ENCODE peak calls at places on chromosomes 11 and 22, in four cellular contexts. Q, W, T and A are unnamed samples. For H3K4me1, the result is how much of the 10 kb centered on the place peaks cover.

GRCh38 chr11:57566564-57567209 is 785 bp downstream of the UBE2L6 start:
- DNase-seq in Q (no peak), W (no peak), T (no peak), A (no peak)

GRCh38 chr11:27456140-27456801 is 16.3 kb downstream of the LGR4 start:
- DNase-seq in Q (peak), W (no peak), T (no peak), A (no peak)

GRCh38 chr11:66247801-66248200 is 20.6 kb upstream of the RAB1B start:
- DNase-seq in Q (no peak), W (no peak), T (no peak), A (no peak)

GRCh38 chr11:90558328-90558865 is 335.5 kb upstream of the CHORDC1 start:
- DNase-seq in Q (no peak), W (no peak), T (no peak), A (no peak)

GRCh38 chr11:105609341-105609781 is 512 bp upstream of the GRIA4 start:
- DNase-seq in Q (peak), W (no peak), T (no peak), A (no peak)

GRCh38 chr11:21933095-21933494 is 259.8 kb upstream of the ANO5 start:
- DNase-seq in Q (no peak), W (no peak), T (no peak), A (no peak)

GRCh38 chr11:69948256-69949141 is 129.3 kb upstream of the FGF3 start:
- DNase-seq in Q (peak), W (no peak), T (peak), A (no peak)

GRCh38 chr11:33801821-33802413 is 27.6 kb upstream of the FBXO3 start:
- DNase-seq in Q (peak), W (no peak), T (no peak), A (no peak)

GRCh38 chr11:32704261-32704660 is 90.2 kb downstream of the CCDC73 start:
- DNase-seq in Q (no peak), W (no peak), T (no peak), A (no peak)

GRCh38 chr11:8593455-8593854 is 573 bp downstream of the STK33 start:
- DNase-seq in Q (no peak), W (no peak), T (no peak), A (no peak)

GRCh38 chr22:25666308-25666707 is 75.7 kb upstream of the MYO18B start:
- DNase-seq in Q (no peak), W (peak), T (no peak), A (peak)

GRCh38 chr11:120956710-120957500 is 67.0 kb upstream of the TBCEL start:
- DNase-seq in Q (no peak), W (no peak), T (no peak), A (no peak)

GRCh38 chr11:6371825-6372224 is 18.4 kb upstream of the SMPD1 start:
- DNase-seq in Q (no peak), W (no peak), T (no peak), A (no peak)

GRCh38 chr11:75346296-75346695 is 5.2 kb downstream of the ARRB1 start:
- DNase-seq in Q (no peak), W (no peak), T (no peak), A (no peak)

GRCh38 chr22:26800858-26801257 is 143.5 kb downstream of the MIAT start:
- DNase-seq in Q (no peak), W (no peak), T (no peak), A (no peak)

GRCh38 chr22:38026130-38027111 is 30.8 kb upstream of the PICK1 start:
- DNase-seq in Q (no peak), W (no peak), T (no peak), A (no peak)

GRCh38 chr11:46332568-46333128 is 14.6 kb upstream of the DGKZ start:
- DNase-seq in Q (no peak), W (no peak), T (no peak), A (no peak)

GRCh38 chr22:29309332-29310064 is 3.0 kb downstream of the GAS2L1 start:
- DNase-seq in Q (peak), W (no peak), T (no peak), A (peak)

GRCh38 chr22:50700387-50701075 is 27.9 kb downstream of the SHANK3 start:
- DNase-seq in Q (no peak), W (no peak), T (no peak), A (peak)

GRCh38 chr11:120527111-120527748 is 15.7 kb downstream of the GRIK4 start:
- DNase-seq in Q (no peak), W (peak), T (no peak), A (no peak)

GRCh38 chr11:106304274-106304673 is 226.8 kb downstream of the AASDHPPT start:
- DNase-seq in Q (no peak), W (no peak), T (no peak), A (no peak)

GRCh38 chr11:22878604-22879003 is 18.3 kb upstream of the CCDC179 start:
- DNase-seq in Q (peak), W (no peak), T (no peak), A (no peak)

GRCh38 chr11:102472127-102472526 is 19.6 kb upstream of the TMEM123 start:
- DNase-seq in Q (no peak), W (no peak), T (no peak), A (no peak)

GRCh38 chr11:29534831-29535230 is 482.0 kb downstream of the KCNA4 start:
- DNase-seq in Q (peak), W (no peak), T (no peak), A (no peak)

GRCh38 chr11:131688056-131688693 is 317.8 kb downstream of the NTM start:
- DNase-seq in Q (peak), W (peak), T (peak), A (peak)

GRCh38 chr11:117528061-117528780 is 200.6 kb downstream of the CEP164 start:
- DNase-seq in Q (no peak), W (no peak), T (no peak), A (no peak)

GRCh38 chr11:5279678-5280077 is 9.9 kb upstream of the HBE1 start:
- DNase-seq in Q (no peak), W (no peak), T (no peak), A (no peak)

GRCh38 chr11:95698939-95699562 is 90.5 kb downstream of the FAM76B start:
- DNase-seq in Q (no peak), W (no peak), T (no peak), A (no peak)
- H3K4me1 ChIP-seq in Q (under half), W (under half), T (under half), A (under half)

GRCh38 chr11:68016904-68017817 is 7.0 kb downstream of the ALDH3B1 start:
- DNase-seq in Q (no peak), W (no peak), T (no peak), A (no peak)
- H3K4me1 ChIP-seq in Q (half or more), W (under half), T (half or more), A (under half)

DNA sequence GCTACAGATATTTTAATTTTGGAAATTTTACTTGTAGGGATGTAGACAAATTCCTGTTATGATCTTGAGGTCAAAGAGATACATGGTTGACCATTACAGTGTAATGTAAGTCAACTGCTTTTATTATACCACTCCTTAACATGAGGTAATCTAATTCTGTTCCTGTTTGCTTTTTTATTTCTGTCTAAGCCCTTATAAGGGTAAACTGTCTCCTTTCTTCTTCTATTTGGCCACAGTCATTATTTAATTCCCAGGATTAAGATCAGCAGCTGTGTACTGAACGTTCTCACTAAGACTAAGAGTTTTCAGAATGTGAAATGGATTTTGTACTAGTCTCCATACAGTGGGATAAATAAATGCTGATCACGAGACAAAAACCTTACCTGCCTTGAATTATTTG is 32.8 kb downstream of the C2CD3 start:
- DNase-seq in Q (peak), W (no peak), T (no peak), A (no peak)
- H3K4me1 ChIP-seq in Q (half or more), W (under half), T (half or more), A (under half)

DNA sequence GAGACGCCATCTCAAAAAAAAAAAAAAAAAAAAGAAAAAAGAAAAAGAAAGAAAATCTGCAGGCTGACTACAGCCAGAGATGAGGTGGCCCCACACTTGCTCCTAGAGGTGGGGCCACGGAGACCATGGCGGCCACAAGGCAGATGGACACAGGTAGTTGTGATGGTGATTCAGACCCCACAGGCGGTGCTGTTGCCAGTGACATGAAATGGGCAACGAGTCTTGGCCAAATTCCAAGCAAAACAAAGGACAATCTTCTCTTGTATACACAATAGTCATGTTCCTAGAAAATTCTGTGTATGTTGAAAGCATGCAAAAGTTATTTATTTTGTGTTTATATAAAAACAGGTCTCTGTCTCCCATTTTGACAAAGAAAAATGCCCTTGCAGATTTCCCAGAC is 22.6 kb upstream of the DAGLA start:
- DNase-seq in Q (peak), W (no peak), T (no peak), A (no peak)
- H3K4me1 ChIP-seq in Q (under half), W (under half), T (under half), A (under half)

GRCh38 chr11:10659339-10660216 is 34.0 kb downstream of the IRAG1 start:
- DNase-seq in Q (peak), W (peak), T (peak), A (no peak)
- H3K4me1 ChIP-seq in Q (under half), W (under half), T (half or more), A (under half)

DNA sequence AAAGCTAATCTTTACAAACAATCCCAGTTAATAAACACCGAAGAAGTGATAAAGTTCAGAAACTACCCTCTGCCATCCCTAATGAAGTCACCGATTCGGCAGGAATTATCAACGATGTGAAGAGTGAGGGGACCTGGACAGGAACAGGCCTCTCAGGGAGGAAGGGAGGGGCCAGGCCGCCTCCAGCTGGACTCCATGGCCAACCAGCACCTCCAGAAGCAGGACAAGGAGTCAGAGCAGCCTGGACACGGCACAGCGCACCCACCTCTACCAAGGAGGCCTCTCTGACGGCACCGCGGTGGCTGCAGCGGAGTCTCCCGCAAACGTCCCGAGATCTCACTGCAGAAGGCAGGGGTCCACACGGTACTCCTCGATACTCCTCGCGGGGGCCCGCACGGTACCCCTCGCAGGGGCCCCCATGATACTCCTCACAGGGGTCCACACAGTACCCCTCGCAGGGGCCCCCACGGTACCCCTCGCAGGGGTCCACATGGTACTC is 3.8 kb downstream of the TOLLIP start:
- DNase-seq in Q (no peak), W (no peak), T (no peak), A (no peak)
- H3K4me1 ChIP-seq in Q (under half), W (half or more), T (under half), A (under half)

GRCh38 chr11:130146797-130147196 is 12.8 kb upstream of the ST14 start:
- DNase-seq in Q (peak), W (no peak), T (no peak), A (peak)
- H3K4me1 ChIP-seq in Q (under half), W (under half), T (under half), A (under half)

DNA sequence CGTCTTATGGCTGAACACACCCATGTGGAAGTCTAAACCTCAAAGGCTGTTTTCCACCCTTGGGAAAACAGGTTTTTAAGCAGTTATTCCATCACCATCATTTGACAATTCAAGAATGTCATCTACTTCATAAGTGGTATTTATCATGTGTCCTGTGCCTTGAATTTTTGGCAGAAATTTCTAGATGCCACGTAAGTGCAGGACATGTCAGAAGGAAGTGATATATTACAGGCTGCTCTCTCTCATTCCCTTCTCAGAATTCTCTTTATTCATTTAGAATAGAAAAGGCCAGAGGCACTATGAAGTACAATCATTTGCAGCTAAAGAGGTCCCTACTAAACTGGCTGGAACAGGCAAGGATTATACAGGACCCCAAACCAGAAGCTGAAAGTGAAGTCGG is 12.0 kb downstream of the RBFOX2 start:
- DNase-seq in Q (no peak), W (no peak), T (no peak), A (no peak)
- H3K4me1 ChIP-seq in Q (under half), W (under half), T (under half), A (under half)

GRCh38 chr11:118856314-118856713 is 27.4 kb upstream of the CXCR5 start:
- DNase-seq in Q (no peak), W (no peak), T (no peak), A (no peak)

GRCh38 chr11:118859995-118860394 is 23.7 kb upstream of the CXCR5 start:
- DNase-seq in Q (no peak), W (no peak), T (no peak), A (no peak)

GRCh38 chr11:118851970-118852369 is 31.7 kb upstream of the CXCR5 start:
- DNase-seq in Q (no peak), W (no peak), T (no peak), A (no peak)

GRCh38 chr11:118853693-118854092 is 30.0 kb upstream of the CXCR5 start:
- DNase-seq in Q (no peak), W (no peak), T (no peak), A (no peak)

DNA sequence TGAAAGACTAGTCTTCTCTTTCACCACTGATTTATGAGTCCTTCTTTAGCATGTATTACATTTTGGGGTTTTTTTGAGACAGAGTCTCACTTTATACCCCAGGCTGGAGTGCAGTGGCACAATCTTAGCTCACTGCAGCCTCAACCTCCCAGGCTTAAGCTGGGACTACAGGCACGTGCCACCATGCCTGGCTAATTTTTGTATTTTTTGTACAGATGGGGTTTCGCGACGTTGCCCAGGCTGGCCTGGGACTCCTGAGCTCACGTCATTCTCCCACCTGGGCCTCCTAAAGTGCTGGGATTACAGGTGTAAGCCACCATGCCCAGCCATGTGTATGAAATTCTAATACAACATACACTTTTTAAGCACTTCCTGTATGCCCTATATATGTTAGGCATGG is 26.3 kb upstream of the CXCR5 start:
- DNase-seq in Q (no peak), W (no peak), T (no peak), A (no peak)
- H3K4me1 ChIP-seq in Q (under half), W (under half), T (under half), A (under half)